ENCODE peak calls at places on chromosomes 16 and 17, in seven cellular contexts. U, P, V, J, Q, B and X are unnamed samples.
A peak's percentile ranks its signal among the peaks of the same experiment; 100 is the strongest.

GRCh38 chr16:51392651-51393187 is 241.6 kb upstream of the SALL1 start:
- DNase-seq in U (peak; percentile 52), B (no peak), P (no peak), J (peak; percentile 37), Q (peak; percentile 11), V (no peak), X (peak; percentile 96)

GRCh38 chr17:27264068-27264812 is 29.7 kb upstream of the WSB1 start:
- DNase-seq in B (no peak), P (no peak), J (no peak), U (no peak), Q (no peak), V (no peak), X (no peak)

GRCh38 chr16:14650629-14651028 is 17.9 kb downstream of the BFAR start:
- DNase-seq in V (no peak), Q (no peak), J (no peak), P (no peak), U (no peak), B (no peak), X (no peak)

GRCh38 chr17:2684549-2684948 is 27.0 kb downstream of the CLUH start:
- DNase-seq in P (no peak), V (no peak), U (no peak), B (no peak), J (peak; percentile 35), Q (no peak), X (no peak)

GRCh38 chr17:16379654-16380053 is 1.2 kb upstream of the UBB start:
- DNase-seq in Q (no peak), P (no peak), B (no peak), J (no peak), U (no peak), V (no peak), X (no peak)

GRCh38 chr16:87012954-87013938 is 303.9 kb downstream of the C16orf95 start:
- DNase-seq in V (no peak), B (no peak), P (no peak), J (no peak), Q (no peak), U (peak; percentile 10), X (no peak)

GRCh38 chr16:88907768-88908167 is 41.3 kb upstream of the PABPN1L start:
- DNase-seq in U (no peak), P (peak; percentile 46), V (no peak), Q (no peak), B (no peak), J (no peak), X (peak; percentile 51)

GRCh38 chr17:66702106-66702936 is 132.6 kb upstream of the CACNG5 start:
- DNase-seq in U (no peak), B (no peak), P (peak; percentile 94), V (no peak), J (no peak), Q (no peak), X (peak; percentile 29)

GRCh38 chr17:64262422-64263260 is at the start of gene TEX2:
- DNase-seq in U (peak; percentile 40), J (peak; percentile 45), V (no peak), Q (peak; percentile 65), B (peak; percentile 53), P (peak; percentile 41), X (peak; percentile 66)

GRCh38 chr16:15961060-15961511 is 11.7 kb downstream of the ABCC1 start:
- DNase-seq in P (no peak), U (no peak), B (peak; percentile 30), J (no peak), V (no peak), Q (no peak), X (no peak)
- H3K4me3 ChIP-seq in P (no peak overlapping the region), U (no peak overlapping the region), B (no peak overlapping the region), J (no peak overlapping the region), V (no peak overlapping the region), Q (no peak overlapping the region), X (no peak overlapping the region)

DNA sequence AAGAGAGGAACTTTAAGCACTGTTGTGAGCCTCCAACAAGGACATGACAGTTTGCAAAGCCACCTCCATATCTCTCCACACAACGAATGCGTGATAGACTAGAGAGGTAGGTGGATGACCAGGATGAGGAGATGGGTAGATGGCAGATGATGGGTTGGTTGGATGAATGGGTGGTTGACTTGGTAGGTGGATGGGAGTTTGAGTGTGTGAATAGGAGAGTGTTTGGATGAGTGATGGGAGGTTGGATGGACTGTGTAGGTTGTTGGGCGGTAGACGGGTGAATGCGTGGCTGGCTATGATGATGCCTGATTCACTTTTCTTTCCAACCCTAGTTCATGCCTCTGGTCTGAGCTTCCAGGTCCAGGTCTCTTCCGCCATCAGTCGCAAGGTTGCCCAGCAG is 4.1 kb downstream of the CDH16 start:
- DNase-seq in Q (no peak), U (no peak), B (no peak), J (no peak), P (no peak), V (no peak), X (no peak)
- H3K4me2 ChIP-seq in Q (no peak overlapping the region), U (no peak overlapping the region), B (no peak overlapping the region), J (no peak overlapping the region), P (no peak overlapping the region), V (no peak overlapping the region), X (no peak overlapping the region)

GRCh38 chr17:42720996-42721583 is 23.8 kb downstream of the EZH1 start:
- DNase-seq in B (peak; percentile 84), P (peak; percentile 80), U (peak; percentile 87), Q (peak; percentile 87), J (peak; percentile 83), V (peak; percentile 46), X (peak; percentile 81)
- TF ChIP-seq EZH2phosphoT487 in B (no peak), P (no peak), U (no peak), Q (no peak), J (no peak), V (no peak), X (no peak)

DNA sequence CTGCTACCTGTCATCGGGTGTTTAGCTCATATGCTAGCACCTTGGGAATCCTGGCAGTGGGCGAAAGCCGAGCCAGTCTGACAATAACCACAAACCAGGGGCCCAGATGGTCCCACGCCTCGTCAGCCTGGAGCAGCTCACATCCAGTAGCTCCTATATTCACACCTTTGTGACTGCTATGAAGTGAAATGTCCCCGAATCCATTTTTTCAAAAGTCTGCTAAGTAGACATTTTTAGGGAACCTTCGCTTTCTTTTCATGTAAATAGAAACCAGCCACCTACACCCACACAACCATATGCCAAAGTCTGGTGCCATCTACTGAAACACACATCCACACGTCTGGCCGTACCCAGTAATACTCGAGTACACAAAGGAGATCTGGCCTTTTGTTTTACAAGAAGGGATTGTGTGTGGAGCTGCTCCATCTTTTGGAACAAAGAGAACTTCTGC is 176.8 kb downstream of the SLC39A11 start:
- DNase-seq in U (no peak), B (no peak), J (no peak), Q (no peak), P (no peak), V (no peak), X (no peak)
- H3K4me3 ChIP-seq in U (no peak overlapping the region), B (no peak overlapping the region), J (no peak overlapping the region), Q (no peak overlapping the region), P (no peak overlapping the region), V (no peak overlapping the region), X (no peak overlapping the region)

DNA sequence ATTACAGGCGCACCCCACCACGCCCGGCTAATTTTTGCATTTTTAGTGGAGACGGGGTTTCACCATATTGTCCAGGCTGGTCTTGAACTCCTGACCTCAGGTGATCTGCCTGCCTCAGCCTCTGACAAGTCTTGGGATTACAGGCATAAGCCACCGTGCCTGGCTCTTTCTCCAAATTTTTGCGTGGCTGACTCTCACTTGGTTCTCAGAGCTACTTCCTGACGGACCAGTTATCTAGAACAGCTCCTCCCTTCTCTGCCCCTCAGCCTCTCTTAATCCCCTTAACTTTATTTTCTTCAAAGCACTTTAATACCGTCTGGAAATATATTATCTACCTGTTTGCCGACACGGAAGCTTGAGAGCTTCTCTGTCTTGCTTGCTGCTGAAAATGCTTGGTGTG is 4.2 kb downstream of the YPEL2 start:
- DNase-seq in V (no peak), P (no peak), Q (no peak), U (no peak), B (no peak), J (no peak), X (no peak)
- H3K4me2 ChIP-seq in V (no peak overlapping the region), P (no peak overlapping the region), Q (peak overlapping the region; percentile 1), U (no peak overlapping the region), B (no peak overlapping the region), J (no peak overlapping the region), X (no peak overlapping the region)

GRCh38 chr17:83071365-83071764 is 8.0 kb upstream of the METRNL start:
- DNase-seq in P (no peak), J (no peak), V (no peak), U (no peak), Q (no peak), B (no peak), X (no peak)

GRCh38 chr17:83072600-83073358 is 6.6 kb upstream of the METRNL start:
- DNase-seq in V (no peak), J (no peak), Q (no peak), B (no peak), U (no peak), P (no peak), X (no peak)

GRCh38 chr17:83070800-83071341 is 8.5 kb upstream of the METRNL start:
- DNase-seq in V (no peak), Q (no peak), J (no peak), P (no peak), B (no peak), U (no peak), X (no peak)

GRCh38 chr17:83073389-83074063 is 5.9 kb upstream of the METRNL start:
- DNase-seq in P (peak; percentile 72), V (peak; percentile 54), Q (peak; percentile 71), J (no peak), U (no peak), B (no peak), X (peak; percentile 41)

GRCh38 chr17:83071966-83072562 is 7.3 kb upstream of the METRNL start:
- DNase-seq in P (no peak), J (no peak), B (no peak), U (no peak), Q (no peak), V (no peak), X (no peak)
- TF ChIP-seq EZH2phosphoT487 in P (no peak), J (no peak), B (no peak), U (no peak), Q (no peak), V (no peak), X (no peak)

DNA sequence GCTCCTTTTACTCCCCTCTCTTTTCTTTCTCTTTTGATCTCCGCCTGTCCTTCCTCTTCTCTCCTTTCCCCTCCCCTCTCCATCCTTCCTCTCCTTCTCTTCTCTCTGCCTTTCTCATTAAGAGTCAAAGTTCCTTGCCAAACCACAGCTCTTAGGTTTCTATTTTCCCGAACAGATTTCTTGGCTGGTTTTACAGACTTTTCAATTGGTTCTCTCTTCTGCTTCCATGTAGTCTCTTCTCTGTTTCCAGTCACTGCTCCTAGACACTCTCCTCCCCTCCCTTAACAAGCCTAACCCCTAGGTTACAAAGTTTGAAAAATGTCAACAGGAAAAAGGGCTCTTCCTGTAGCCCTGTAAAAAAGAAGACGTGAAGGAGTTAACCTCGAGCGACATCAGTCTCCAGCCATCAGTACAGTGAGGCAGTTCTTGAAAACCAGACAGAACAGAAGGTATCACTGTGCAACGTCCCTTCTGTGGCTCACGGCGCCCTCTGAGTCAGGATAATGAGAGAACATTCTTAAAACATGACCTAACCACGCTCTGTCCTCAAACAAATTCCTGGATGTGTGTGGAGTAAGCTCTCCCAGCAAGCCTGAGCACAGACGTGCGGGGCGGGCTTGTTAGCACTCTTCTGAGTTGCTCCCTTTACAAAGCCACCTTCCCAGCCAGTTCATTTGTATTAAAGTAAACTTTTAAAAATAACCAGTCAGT is 11.6 kb upstream of the MARCHF10 start:
- DNase-seq in J (peak; percentile 67), Q (peak; percentile 93), U (peak; percentile 64), B (no peak), V (peak; percentile 71), P (peak; percentile 98), X (peak; percentile 99)
- H3K4me3 ChIP-seq in J (no peak overlapping the region), Q (no peak overlapping the region), U (no peak overlapping the region), B (no peak overlapping the region), V (peak overlapping the region; percentile 16), P (peak overlapping the region; percentile 47), X (peak overlapping the region; percentile 68)